ENCODE peak calls at places on chromosomes 11 and 22, in six cellular contexts. P is WERI-Rb-1, A is right lobe of liver, J is neuronal stem cell, W is fibroblast of mammary gland, T is endodermal cell. G is an unnamed sample.
A peak's percentile ranks its signal among the peaks of the same experiment; 100 is the strongest.

GRCh38 chr11:62001450-62002178 is 34.2 kb upstream of the FTH1 start:
- DNase-seq in P (no peak), A (peak; percentile 91), J (no peak), W (peak; percentile 41), T (no peak), G (no peak)

GRCh38 chr11:47376543-47377371 is 1.6 kb downstream of the SPI1 start:
- DNase-seq in P (no peak), A (peak; percentile 80), J (no peak), W (peak; percentile 22), T (no peak), G (no peak)

GRCh38 chr11:92224394-92225205 is at the start of gene FAT3:
- DNase-seq in P (peak; percentile 56), A (no peak), J (peak; percentile 81), W (peak; percentile 12), T (peak; percentile 90), G (peak; percentile 76)

GRCh38 chr11:125569913-125570621 is 790 bp downstream of the EI24 start:
- DNase-seq in P (no peak), A (no peak), J (no peak), W (peak; percentile 27), T (no peak), G (no peak)

GRCh38 chr11:63573881-63574855 is 11.0 kb upstream of the PLAAT2 start:
- DNase-seq in P (peak; percentile 9), A (peak; percentile 62), J (no peak), W (peak; percentile 75), T (no peak), G (no peak)

GRCh38 chr11:13271060-13271693 is 6.4 kb upstream of the BMAL1 start:
- DNase-seq in P (no peak), A (no peak), J (no peak), W (no peak), T (no peak), G (no peak)

GRCh38 chr11:68326334-68327215 is 14.2 kb downstream of the LRP5 start:
- DNase-seq in P (no peak), A (peak; percentile 87), J (no peak), W (no peak), T (no peak), G (no peak)

GRCh38 chr11:13009921-13010736 is 1.0 kb downstream of the RASSF10 start:
- DNase-seq in P (peak; percentile 12), A (peak; percentile 89), J (peak; percentile 56), W (peak; percentile 21), T (peak; percentile 87), G (no peak)

GRCh38 chr11:1300569-1301187 is 8.8 kb downstream of the TOLLIP start:
- DNase-seq in P (no peak), A (no peak), J (no peak), W (no peak), T (peak; percentile 37), G (peak; percentile 25)

GRCh38 chr11:2778630-2779498 is 79.1 kb upstream of the KCNQ1OT1 start:
- DNase-seq in P (peak; percentile 14), A (peak; percentile 86), J (no peak), W (no peak), T (peak; percentile 35), G (peak; percentile 90)

GRCh38 chr11:83054001-83054400 is 17.7 kb downstream of the RAB30 start:
- DNase-seq in P (no peak), A (no peak), J (no peak), W (no peak), T (no peak), G (no peak)

GRCh38 chr11:104000798-104001197 is 35.6 kb upstream of the DDI1 start:
- DNase-seq in P (no peak), A (no peak), J (no peak), W (peak; percentile 64), T (no peak), G (no peak)

GRCh38 chr22:22933100-22933806 is 45.6 kb downstream of the IGLL5 start:
- DNase-seq in P (no peak), A (peak; percentile 31), J (no peak), W (no peak), T (no peak), G (no peak)

GRCh38 chr11:15016200-15016599 is 44.0 kb upstream of the CALCA start:
- DNase-seq in P (no peak), A (no peak), J (no peak), W (no peak), T (no peak), G (no peak)

GRCh38 chr11:8084352-8084751 is 3.3 kb downstream of the TUB start:
- DNase-seq in P (no peak), A (no peak), J (no peak), W (no peak), T (no peak), G (no peak)

GRCh38 chr22:27331526-27332281 is 469.9 kb downstream of the MN1 start:
- DNase-seq in P (peak; percentile 28), A (peak; percentile 66), J (no peak), W (peak; percentile 28), T (peak; percentile 85), G (peak; percentile 57)

GRCh38 chr11:126172596-126173038 is 38.8 kb downstream of the RPUSD4 start:
- DNase-seq in P (no peak), A (peak; percentile 81), J (no peak), W (peak; percentile 84), T (no peak), G (no peak)

GRCh38 chr11:19595840-19596751 is 116.5 kb upstream of the NAV2 start:
- DNase-seq in P (no peak), A (peak; percentile 87), J (no peak), W (peak; percentile 90), T (no peak), G (no peak)
- H3K4me3 ChIP-seq in P (no peak overlapping the region), A (no peak overlapping the region), J (no peak overlapping the region), W (no peak overlapping the region), T (no peak overlapping the region), G (no peak overlapping the region)

GRCh38 chr22:37819100-37819433 is 4.1 kb upstream of the GALR3 start:
- DNase-seq in P (no peak), A (no peak), J (no peak), W (no peak), T (no peak), G (no peak)
- H3K4me3 ChIP-seq in P (peak overlapping the region; percentile 25), A (peak overlapping the region; percentile 4), J (no peak overlapping the region), W (no peak overlapping the region), T (no peak overlapping the region), G (no peak overlapping the region)

GRCh38 chr11:119445850-119446249 is 22.9 kb upstream of the THY1 start:
- DNase-seq in P (no peak), A (no peak), J (no peak), W (no peak), T (no peak), G (no peak)

GRCh38 chr11:119446434-119446833 is 23.5 kb upstream of the THY1 start:
- DNase-seq in P (no peak), A (no peak), J (no peak), W (no peak), T (no peak), G (no peak)

GRCh38 chr11:119448380-119448779 is 25.4 kb upstream of the THY1 start:
- DNase-seq in P (no peak), A (no peak), J (no peak), W (no peak), T (no peak), G (no peak)

GRCh38 chr11:119447664-119448242 is 24.8 kb upstream of the THY1 start:
- DNase-seq in P (no peak), A (no peak), J (no peak), W (no peak), T (no peak), G (peak; percentile 62)

GRCh38 chr11:119446871-119447663 is 24.1 kb upstream of the THY1 start:
- DNase-seq in P (no peak), A (no peak), J (no peak), W (no peak), T (no peak), G (no peak)
- H3K4me3 ChIP-seq in P (no peak overlapping the region), A (no peak overlapping the region), J (no peak overlapping the region), W (no peak overlapping the region), T (no peak overlapping the region), G (no peak overlapping the region)

GRCh38 chr11:72100462-72100861 is 2.6 kb downstream of the LAMTOR1 start:
- DNase-seq in P (no peak), A (no peak), J (no peak), W (peak; percentile 45), T (no peak), G (no peak)
- H3K4me3 ChIP-seq in P (no peak overlapping the region), A (no peak overlapping the region), J (no peak overlapping the region), W (no peak overlapping the region), T (no peak overlapping the region), G (no peak overlapping the region)

DNA sequence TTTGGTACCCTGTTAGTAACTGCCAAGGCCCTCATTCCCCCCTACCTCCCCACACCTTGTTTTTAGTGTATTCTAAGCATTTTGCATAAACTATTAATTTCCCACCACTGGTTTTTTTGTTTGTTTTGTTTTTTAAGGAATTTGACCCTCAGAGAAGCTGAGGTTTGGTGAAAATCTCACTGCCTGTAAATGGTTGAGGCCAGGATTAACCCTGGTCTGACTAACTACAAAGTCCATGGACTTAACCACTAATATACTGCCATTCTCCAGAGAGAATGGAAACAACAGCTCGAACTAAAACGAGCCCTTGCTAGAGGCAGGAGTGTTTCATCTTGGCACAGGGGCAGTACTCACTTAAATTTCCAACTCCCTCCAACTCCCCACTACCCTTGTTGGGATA is 2.9 kb downstream of the CTNND1 start:
- DNase-seq in P (no peak), A (no peak), J (no peak), W (no peak), T (no peak), G (no peak)
- H3K4me3 ChIP-seq in P (no peak overlapping the region), A (peak overlapping the region; percentile 54), J (no peak overlapping the region), W (peak overlapping the region; percentile 5), T (peak overlapping the region; percentile 90), G (peak overlapping the region; percentile 77)

DNA sequence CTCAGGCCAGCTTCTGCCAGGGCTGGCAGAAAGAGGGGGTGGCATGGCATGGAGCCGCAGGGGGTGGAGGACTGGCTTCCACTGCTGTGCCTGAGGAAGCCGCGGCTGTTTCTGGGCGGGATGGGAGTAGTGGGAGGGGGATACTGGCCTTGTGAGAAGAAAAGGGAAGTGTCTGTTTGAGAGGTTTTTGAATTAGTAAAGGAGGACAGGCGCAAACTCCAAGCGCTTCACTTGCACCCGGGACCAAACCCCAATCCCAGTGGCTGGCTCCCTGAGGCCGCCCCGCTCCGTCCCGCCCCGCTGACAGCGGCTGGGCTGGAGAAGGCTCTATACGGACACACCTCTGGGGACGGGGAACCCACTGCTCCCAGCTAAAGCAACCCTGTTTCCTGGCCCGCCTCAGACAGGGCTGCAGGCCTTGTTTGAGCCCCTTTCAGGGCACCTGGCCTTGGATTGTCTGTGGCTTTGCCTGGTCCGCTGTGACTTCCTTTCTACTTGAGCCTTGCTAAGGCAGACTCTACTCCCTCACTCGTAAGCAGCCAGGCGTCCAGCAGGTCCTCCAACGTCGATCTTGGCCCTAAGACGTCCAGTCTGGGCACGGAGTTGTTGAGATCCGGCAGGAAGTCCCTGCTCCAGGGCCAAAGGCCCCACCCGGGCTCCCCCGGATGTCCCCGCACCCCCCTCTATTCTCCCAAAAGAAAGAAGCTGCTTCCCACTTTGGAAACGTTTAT is 2.2 kb downstream of the APOA1 start:
- DNase-seq in P (no peak), A (peak; percentile 79), J (no peak), W (peak; percentile 17), T (peak; percentile 71), G (no peak)
- H3K4me3 ChIP-seq in P (peak overlapping the region; percentile 52), A (peak overlapping the region; percentile 92), J (peak overlapping the region; percentile 77), W (peak overlapping the region; percentile 7), T (peak overlapping the region; percentile 56), G (peak overlapping the region; percentile 55)

DNA sequence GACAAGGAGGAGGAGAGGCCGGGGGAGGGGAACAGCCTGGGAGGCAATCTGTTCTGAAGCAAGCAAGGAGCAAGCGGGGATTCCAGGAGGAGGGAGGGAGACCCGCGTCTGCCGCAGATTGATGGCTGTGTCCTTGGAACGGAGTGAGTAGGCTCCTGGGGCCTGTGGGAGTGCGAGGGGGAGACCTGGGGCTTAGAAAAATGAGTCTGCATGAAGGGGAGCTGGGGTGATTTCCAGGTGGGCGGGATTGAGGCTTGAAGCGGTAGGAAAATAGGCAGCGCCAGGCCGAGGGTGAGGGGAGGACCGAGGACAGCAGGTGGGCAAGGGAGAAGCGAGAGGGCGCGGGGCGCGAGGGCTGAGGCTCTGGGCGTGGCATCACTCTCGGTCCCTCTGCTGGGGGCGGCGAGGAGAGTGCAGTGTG is 1.6 kb upstream of the LRRC55 start:
- DNase-seq in P (peak; percentile 81), A (no peak), J (peak; percentile 27), W (no peak), T (peak; percentile 78), G (no peak)
- H3K4me3 ChIP-seq in P (peak overlapping the region; percentile 50), A (no peak overlapping the region), J (peak overlapping the region; percentile 45), W (no peak overlapping the region), T (peak overlapping the region; percentile 70), G (peak overlapping the region; percentile 50)

G was measured in dorsolateral prefrontal cortex.